ENCODE peak calls at places on chromosomes 4 and X, in four cellular contexts. One of them, this sample, is unnamed.

GRCh38 chr4:174674305-174674840 is 152.1 kb upstream of the HPGD start:
- DNase-seq in A549: peak
- DNase-seq in K562: no peak
- DNase-seq in GM12878: no peak
- DNase-seq in this sample: peak

GRCh38 chrX:2516612-2517011 is 15.8 kb upstream of the DHRSX start:
- DNase-seq in A549: no peak
- DNase-seq in K562: no peak
- DNase-seq in GM12878: peak
- DNase-seq in this sample: no peak

GRCh38 chr4:159497961-159498360 is 395.1 kb downstream of the RAPGEF2 start:
- DNase-seq in A549: no peak
- DNase-seq in K562: no peak
- DNase-seq in GM12878: no peak
- DNase-seq in this sample: no peak

GRCh38 chr4:13233755-13234154 is 250.4 kb downstream of the RAB28 start:
- DNase-seq in A549: no peak
- DNase-seq in K562: no peak
- DNase-seq in GM12878: no peak
- DNase-seq in this sample: no peak

GRCh38 chr4:22743290-22743689 is 50.6 kb downstream of the GBA3 start:
- DNase-seq in A549: no peak
- DNase-seq in K562: no peak
- DNase-seq in GM12878: no peak
- DNase-seq in this sample: no peak

GRCh38 chr4:179626687-179627086 is 2184.4 kb upstream of the AGA start:
- DNase-seq in A549: peak
- DNase-seq in K562: no peak
- DNase-seq in GM12878: no peak
- DNase-seq in this sample: no peak

GRCh38 chrX:23434356-23434884 is 99.8 kb downstream of the PTCHD1 start:
- DNase-seq in A549: no peak
- DNase-seq in K562: no peak
- DNase-seq in GM12878: no peak
- DNase-seq in this sample: peak

GRCh38 chr4:168384437-168385141 is 66.0 kb upstream of the DDX60 start:
- DNase-seq in A549: no peak
- DNase-seq in K562: no peak
- DNase-seq in GM12878: no peak
- DNase-seq in this sample: peak

GRCh38 chr4:15945516-15945915 is 7.0 kb upstream of the FGFBP1 start:
- DNase-seq in A549: no peak
- DNase-seq in K562: no peak
- DNase-seq in GM12878: no peak
- DNase-seq in this sample: no peak

GRCh38 chr4:41505161-41505653 is 32.8 kb upstream of the LIMCH1 start:
- DNase-seq in A549: peak
- DNase-seq in K562: no peak
- DNase-seq in GM12878: no peak
- DNase-seq in this sample: no peak

GRCh38 chrX:39859991-39860861 is 237.5 kb downstream of the BCOR start:
- DNase-seq in A549: peak
- DNase-seq in K562: peak
- DNase-seq in GM12878: peak
- DNase-seq in this sample: peak

GRCh38 chrX:135200297-135200696 is 29.1 kb upstream of the CT55 start:
- DNase-seq in A549: no peak
- DNase-seq in K562: no peak
- DNase-seq in GM12878: no peak
- DNase-seq in this sample: no peak

GRCh38 chrX:69150294-69150960 is 14.8 kb downstream of the PJA1 start:
- DNase-seq in A549: peak
- DNase-seq in K562: no peak
- DNase-seq in GM12878: no peak
- DNase-seq in this sample: no peak

GRCh38 chr4:19675172-19675811 is 576.4 kb upstream of the SLIT2 start:
- DNase-seq in A549: no peak
- DNase-seq in K562: no peak
- DNase-seq in GM12878: no peak
- DNase-seq in this sample: peak

GRCh38 chr4:1675802-1676137 is 8.3 kb downstream of the FAM53A start:
- DNase-seq in A549: no peak
- DNase-seq in K562: no peak
- DNase-seq in GM12878: no peak
- DNase-seq in this sample: no peak

GRCh38 chr4:5638976-5639375 is 69.4 kb downstream of the EVC2 start:
- DNase-seq in A549: peak
- DNase-seq in K562: no peak
- DNase-seq in GM12878: no peak
- DNase-seq in this sample: peak

GRCh38 chrX:129759576-129760061 is 20.1 kb upstream of the SASH3 start:
- DNase-seq in A549: peak
- DNase-seq in K562: no peak
- DNase-seq in GM12878: no peak
- DNase-seq in this sample: peak

GRCh38 chr4:97103252-97103651 is 1040.0 kb downstream of the STPG2 start:
- DNase-seq in A549: no peak
- DNase-seq in K562: no peak
- DNase-seq in GM12878: no peak
- DNase-seq in this sample: no peak

GRCh38 chr4:142092941-142093340 is 456.6 kb downstream of the IL15 start:
- DNase-seq in A549: no peak
- DNase-seq in K562: no peak
- DNase-seq in GM12878: no peak
- DNase-seq in this sample: peak

GRCh38 chr4:34720563-34720962 is 1523.8 kb downstream of the ARAP2 start:
- DNase-seq in A549: peak
- DNase-seq in K562: no peak
- DNase-seq in GM12878: no peak
- DNase-seq in this sample: peak

GRCh38 chr4:177128306-177128705 is 181.4 kb upstream of the NEIL3 start:
- DNase-seq in A549: no peak
- DNase-seq in K562: no peak
- DNase-seq in GM12878: no peak
- DNase-seq in this sample: peak

GRCh38 chrX:47619486-47620302 is at the start of gene SYN1:
- DNase-seq in A549: peak
- DNase-seq in K562: peak
- DNase-seq in GM12878: no peak
- DNase-seq in this sample: peak

GRCh38 chr4:153152453-153153338 is 51.5 kb upstream of the TRIM2 start:
- DNase-seq in A549: no peak
- DNase-seq in K562: no peak
- DNase-seq in GM12878: no peak
- DNase-seq in this sample: peak

GRCh38 chrX:8724176-8724757 is 7.7 kb downstream of the ANOS1 start:
- DNase-seq in A549: peak
- DNase-seq in K562: no peak
- DNase-seq in GM12878: no peak
- DNase-seq in this sample: no peak

GRCh38 chrX:107731831-107732502 is 43.6 kb downstream of the TSC22D3 start:
- DNase-seq in A549: peak
- DNase-seq in K562: peak
- DNase-seq in GM12878: no peak
- DNase-seq in this sample: peak

GRCh38 chr4:153603258-153603657 is 80.8 kb upstream of the TLR2 start:
- DNase-seq in A549: no peak
- DNase-seq in K562: no peak
- DNase-seq in GM12878: no peak
- DNase-seq in this sample: no peak

GRCh38 chr4:78528327-78528726 is 23.2 kb upstream of the ANXA3 start:
- DNase-seq in A549: no peak
- DNase-seq in K562: no peak
- DNase-seq in GM12878: no peak
- DNase-seq in this sample: peak

GRCh38 chrX:103629295-103630170 is 758 bp downstream of the TCEAL1 start:
- DNase-seq in A549: peak
- DNase-seq in K562: peak
- DNase-seq in GM12878: no peak
- DNase-seq in this sample: peak

GRCh38 chrX:44765556-44765955 is 78.3 kb upstream of the DUSP21 start:
- DNase-seq in A549: no peak
- DNase-seq in K562: no peak
- DNase-seq in GM12878: no peak
- DNase-seq in this sample: no peak

GRCh38 chrX:56947695-56948094 is 47.6 kb downstream of the SPIN3 start:
- DNase-seq in A549: no peak
- DNase-seq in K562: no peak
- DNase-seq in GM12878: no peak
- DNase-seq in this sample: peak

GRCh38 chrX:42770566-42770965 is 7.4 kb downstream of the PPP1R2C start:
- DNase-seq in A549: no peak
- DNase-seq in K562: no peak
- DNase-seq in GM12878: no peak
- DNase-seq in this sample: no peak

GRCh38 chr4:187209921-187210613 is 486.4 kb upstream of the FAT1 start:
- DNase-seq in A549: no peak
- DNase-seq in K562: no peak
- DNase-seq in GM12878: no peak
- DNase-seq in this sample: peak

GRCh38 chrX:136086521-136086920 is 60.8 kb upstream of the FHL1 start:
- DNase-seq in A549: no peak
- DNase-seq in K562: no peak
- DNase-seq in GM12878: no peak
- DNase-seq in this sample: peak

GRCh38 chr4:112523764-112524505 is 8.0 kb upstream of the NEUROG2 start:
- DNase-seq in A549: peak
- DNase-seq in K562: peak
- DNase-seq in GM12878: no peak
- DNase-seq in this sample: no peak

GRCh38 chr4:7788687-7789425 is 150.8 kb downstream of the AFAP1 start:
- DNase-seq in A549: no peak
- DNase-seq in K562: no peak
- DNase-seq in GM12878: no peak
- DNase-seq in this sample: no peak
- TF ChIP-seq ELK1 in A549: no peak
- TF ChIP-seq ELK1 in K562: no peak
- TF ChIP-seq ELK1 in GM12878: no peak
- TF ChIP-seq ELK1 in this sample: no peak

DNA sequence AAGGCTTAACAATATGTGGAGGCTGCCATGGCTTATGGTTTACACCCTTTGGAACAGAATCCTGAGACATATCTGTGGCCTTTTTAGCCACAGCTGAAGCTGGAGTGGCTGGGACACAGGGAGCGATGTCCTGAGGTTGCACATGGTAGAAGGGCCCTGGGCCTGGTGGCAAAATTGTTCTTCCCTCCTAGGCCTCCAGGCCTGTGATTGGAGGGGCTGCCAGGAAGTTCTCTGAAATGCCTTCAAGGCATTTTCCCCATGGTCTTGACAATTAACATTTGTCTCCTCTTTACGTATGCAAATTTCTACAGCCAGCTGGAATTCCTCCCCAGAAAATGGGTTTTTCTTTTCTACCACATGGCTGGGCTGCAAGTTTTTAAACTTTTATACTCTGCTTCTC is 39.1 kb upstream of the MAGEA8 start:
- DNase-seq in A549: no peak
- DNase-seq in K562: no peak
- DNase-seq in GM12878: no peak
- DNase-seq in this sample: no peak
- TF ChIP-seq ELK1 in A549: no peak
- TF ChIP-seq ELK1 in K562: no peak
- TF ChIP-seq ELK1 in GM12878: no peak
- TF ChIP-seq ELK1 in this sample: no peak

GRCh38 chr4:80183196-80184052 is 13.9 kb upstream of the PRDM8 start:
- DNase-seq in A549: no peak
- DNase-seq in K562: no peak
- DNase-seq in GM12878: no peak
- DNase-seq in this sample: no peak
- TF ChIP-seq ELK1 in A549: no peak
- TF ChIP-seq ELK1 in K562: no peak
- TF ChIP-seq ELK1 in GM12878: no peak
- TF ChIP-seq ELK1 in this sample: no peak

GRCh38 chr4:55866973-55867574 is 13.6 kb downstream of the EXOC1 start:
- DNase-seq in A549: peak
- DNase-seq in K562: peak
- DNase-seq in GM12878: peak
- DNase-seq in this sample: peak
- TF ChIP-seq ELK1 in A549: no peak
- TF ChIP-seq ELK1 in K562: no peak
- TF ChIP-seq ELK1 in GM12878: no peak
- TF ChIP-seq ELK1 in this sample: no peak

GRCh38 chr4:184671101-184671500 is 21.6 kb downstream of the PRIMPOL start:
- DNase-seq in A549: no peak
- DNase-seq in K562: no peak
- DNase-seq in GM12878: no peak
- DNase-seq in this sample: no peak

GRCh38 chr4:184668096-184668495 is 18.6 kb downstream of the PRIMPOL start:
- DNase-seq in A549: no peak
- DNase-seq in K562: no peak
- DNase-seq in GM12878: no peak
- DNase-seq in this sample: no peak

GRCh38 chr4:184666670-184667069 is 17.1 kb downstream of the PRIMPOL start:
- DNase-seq in A549: no peak
- DNase-seq in K562: no peak
- DNase-seq in GM12878: no peak
- DNase-seq in this sample: no peak

GRCh38 chr4:184669251-184669650 is 19.7 kb downstream of the PRIMPOL start:
- DNase-seq in A549: no peak
- DNase-seq in K562: no peak
- DNase-seq in GM12878: no peak
- DNase-seq in this sample: no peak

GRCh38 chr4:184668511-184669114 is 19.1 kb downstream of the PRIMPOL start:
- DNase-seq in A549: no peak
- DNase-seq in K562: no peak
- DNase-seq in GM12878: no peak
- DNase-seq in this sample: peak
- TF ChIP-seq ELK1 in A549: no peak
- TF ChIP-seq ELK1 in K562: no peak
- TF ChIP-seq ELK1 in GM12878: no peak
- TF ChIP-seq ELK1 in this sample: no peak

GRCh38 chrX:10085223-10085622 is 71.6 kb upstream of the CLCN4 start:
- DNase-seq in A549: no peak
- DNase-seq in K562: no peak
- DNase-seq in GM12878: peak
- DNase-seq in this sample: no peak

GRCh38 chrX:10087391-10087790 is 69.4 kb upstream of the CLCN4 start:
- DNase-seq in A549: no peak
- DNase-seq in K562: no peak
- DNase-seq in GM12878: no peak
- DNase-seq in this sample: no peak

GRCh38 chrX:10086683-10087082 is 70.1 kb upstream of the CLCN4 start:
- DNase-seq in A549: no peak
- DNase-seq in K562: no peak
- DNase-seq in GM12878: no peak
- DNase-seq in this sample: no peak

GRCh38 chrX:10090319-10090718 is 66.5 kb upstream of the CLCN4 start:
- DNase-seq in A549: no peak
- DNase-seq in K562: no peak
- DNase-seq in GM12878: no peak
- DNase-seq in this sample: peak

GRCh38 chrX:10089378-10089795 is 67.4 kb upstream of the CLCN4 start:
- DNase-seq in A549: peak
- DNase-seq in K562: no peak
- DNase-seq in GM12878: no peak
- DNase-seq in this sample: peak
- TF ChIP-seq ELK1 in A549: no peak
- TF ChIP-seq ELK1 in K562: no peak
- TF ChIP-seq ELK1 in GM12878: no peak
- TF ChIP-seq ELK1 in this sample: no peak